ENCODE peak calls at places on chromosomes 3 and 15, in eight cellular contexts. One of them, this sample, is unnamed.

GRCh38 chr3:138381950-138382715 is 33.8 kb downstream of the MRAS start:
- DNase-seq in nephron progenitor cell: no peak
- DNase-seq in T-helper 9 cell: no peak
- DNase-seq in Caco-2: peak; percentile 25
- DNase-seq in iris pigment epithelial cell: peak; percentile 69
- DNase-seq in NCI-H1092 treated with DMSO at 0.1 percent for 48 hours: no peak
- DNase-seq in endothelial cell: no peak
- DNase-seq in C1 segment of cervical spinal cord: peak; percentile 75
- DNase-seq in this sample: peak; percentile 68

GRCh38 chr3:63413523-63413922 is 135.4 kb downstream of the SYNPR start:
- DNase-seq in endothelial cell: no peak
- DNase-seq in iris pigment epithelial cell: no peak
- DNase-seq in T-helper 9 cell: no peak
- DNase-seq in NCI-H1092 treated with DMSO at 0.1 percent for 48 hours: no peak
- DNase-seq in nephron progenitor cell: no peak
- DNase-seq in C1 segment of cervical spinal cord: no peak
- DNase-seq in Caco-2: no peak
- DNase-seq in this sample: no peak

GRCh38 chr3:184663756-184664155 is 48.1 kb downstream of the MAGEF1 start:
- DNase-seq in C1 segment of cervical spinal cord: no peak
- DNase-seq in Caco-2: no peak
- DNase-seq in NCI-H1092 treated with DMSO at 0.1 percent for 48 hours: no peak
- DNase-seq in nephron progenitor cell: no peak
- DNase-seq in iris pigment epithelial cell: no peak
- DNase-seq in endothelial cell: no peak
- DNase-seq in T-helper 9 cell: no peak
- DNase-seq in this sample: no peak

GRCh38 chr15:66879968-66880367 is 177.9 kb downstream of the SMAD6 start:
- DNase-seq in T-helper 9 cell: no peak
- DNase-seq in Caco-2: no peak
- DNase-seq in nephron progenitor cell: no peak
- DNase-seq in C1 segment of cervical spinal cord: no peak
- DNase-seq in NCI-H1092 treated with DMSO at 0.1 percent for 48 hours: no peak
- DNase-seq in endothelial cell: no peak
- DNase-seq in iris pigment epithelial cell: no peak
- DNase-seq in this sample: no peak

GRCh38 chr15:98838387-98839259 is 169.0 kb downstream of the PGPEP1L start:
- DNase-seq in T-helper 9 cell: no peak
- DNase-seq in iris pigment epithelial cell: no peak
- DNase-seq in NCI-H1092 treated with DMSO at 0.1 percent for 48 hours: no peak
- DNase-seq in nephron progenitor cell: peak; percentile 15
- DNase-seq in C1 segment of cervical spinal cord: no peak
- DNase-seq in endothelial cell: no peak
- DNase-seq in Caco-2: no peak
- DNase-seq in this sample: no peak

GRCh38 chr15:35705030-35705884 is 159.3 kb upstream of the DPH6 start:
- DNase-seq in C1 segment of cervical spinal cord: no peak
- DNase-seq in endothelial cell: no peak
- DNase-seq in Caco-2: no peak
- DNase-seq in nephron progenitor cell: no peak
- DNase-seq in NCI-H1092 treated with DMSO at 0.1 percent for 48 hours: no peak
- DNase-seq in T-helper 9 cell: no peak
- DNase-seq in iris pigment epithelial cell: no peak
- DNase-seq in this sample: peak; percentile 22

GRCh38 chr3:37221407-37221806 is 47.0 kb upstream of the LRRFIP2 start:
- DNase-seq in T-helper 9 cell: no peak
- DNase-seq in C1 segment of cervical spinal cord: no peak
- DNase-seq in nephron progenitor cell: no peak
- DNase-seq in iris pigment epithelial cell: peak; percentile 89
- DNase-seq in NCI-H1092 treated with DMSO at 0.1 percent for 48 hours: no peak
- DNase-seq in endothelial cell: no peak
- DNase-seq in Caco-2: peak; percentile 67
- DNase-seq in this sample: peak; percentile 56

GRCh38 chr3:139301183-139301582 is 42.6 kb upstream of the MRPS22 start:
- DNase-seq in T-helper 9 cell: no peak
- DNase-seq in Caco-2: no peak
- DNase-seq in iris pigment epithelial cell: peak; percentile 55
- DNase-seq in C1 segment of cervical spinal cord: no peak
- DNase-seq in endothelial cell: no peak
- DNase-seq in NCI-H1092 treated with DMSO at 0.1 percent for 48 hours: no peak
- DNase-seq in nephron progenitor cell: no peak
- DNase-seq in this sample: peak; percentile 50

GRCh38 chr15:90060797-90061196 is 41.5 kb downstream of the IDH2 start:
- DNase-seq in nephron progenitor cell: no peak
- DNase-seq in T-helper 9 cell: no peak
- DNase-seq in endothelial cell: no peak
- DNase-seq in C1 segment of cervical spinal cord: no peak
- DNase-seq in Caco-2: no peak
- DNase-seq in NCI-H1092 treated with DMSO at 0.1 percent for 48 hours: no peak
- DNase-seq in iris pigment epithelial cell: peak; percentile 37
- DNase-seq in this sample: no peak

GRCh38 chr3:34777361-34777760 is 862.0 kb upstream of the ARPP21 start:
- DNase-seq in NCI-H1092 treated with DMSO at 0.1 percent for 48 hours: no peak
- DNase-seq in C1 segment of cervical spinal cord: no peak
- DNase-seq in Caco-2: no peak
- DNase-seq in iris pigment epithelial cell: no peak
- DNase-seq in nephron progenitor cell: no peak
- DNase-seq in T-helper 9 cell: no peak
- DNase-seq in endothelial cell: no peak
- DNase-seq in this sample: no peak

GRCh38 chr15:74653426-74654082 is 37.9 kb downstream of the CLK3 start:
- DNase-seq in Caco-2: no peak
- DNase-seq in C1 segment of cervical spinal cord: no peak
- DNase-seq in NCI-H1092 treated with DMSO at 0.1 percent for 48 hours: no peak
- DNase-seq in T-helper 9 cell: no peak
- DNase-seq in endothelial cell: no peak
- DNase-seq in iris pigment epithelial cell: peak; percentile 72
- DNase-seq in nephron progenitor cell: no peak
- DNase-seq in this sample: peak; percentile 82

GRCh38 chr15:35491999-35492398 is 54.0 kb downstream of the DPH6 start:
- DNase-seq in endothelial cell: no peak
- DNase-seq in Caco-2: no peak
- DNase-seq in C1 segment of cervical spinal cord: no peak
- DNase-seq in NCI-H1092 treated with DMSO at 0.1 percent for 48 hours: no peak
- DNase-seq in nephron progenitor cell: no peak
- DNase-seq in iris pigment epithelial cell: no peak
- DNase-seq in T-helper 9 cell: no peak
- DNase-seq in this sample: no peak

GRCh38 chr3:117278424-117279190 is 569.0 kb downstream of the TUSC7 start:
- DNase-seq in nephron progenitor cell: peak; percentile 18
- DNase-seq in iris pigment epithelial cell: peak; percentile 1
- DNase-seq in NCI-H1092 treated with DMSO at 0.1 percent for 48 hours: peak; percentile 78
- DNase-seq in T-helper 9 cell: no peak
- DNase-seq in endothelial cell: no peak
- DNase-seq in C1 segment of cervical spinal cord: no peak
- DNase-seq in Caco-2: peak; percentile 40
- DNase-seq in this sample: peak; percentile 9

GRCh38 chr15:70741107-70741511 is 22.2 kb downstream of the UACA start:
- DNase-seq in iris pigment epithelial cell: peak; percentile 95
- DNase-seq in Caco-2: no peak
- DNase-seq in NCI-H1092 treated with DMSO at 0.1 percent for 48 hours: no peak
- DNase-seq in T-helper 9 cell: no peak
- DNase-seq in C1 segment of cervical spinal cord: no peak
- DNase-seq in endothelial cell: no peak
- DNase-seq in nephron progenitor cell: no peak
- DNase-seq in this sample: peak; percentile 88

GRCh38 chr3:50239649-50240048 is 3.6 kb downstream of the GNAI2 start:
- DNase-seq in nephron progenitor cell: no peak
- DNase-seq in endothelial cell: no peak
- DNase-seq in Caco-2: no peak
- DNase-seq in T-helper 9 cell: no peak
- DNase-seq in iris pigment epithelial cell: no peak
- DNase-seq in NCI-H1092 treated with DMSO at 0.1 percent for 48 hours: no peak
- DNase-seq in C1 segment of cervical spinal cord: no peak
- DNase-seq in this sample: no peak

GRCh38 chr3:137764001-137764433 is at the start of gene SOX14:
- DNase-seq in endothelial cell: peak; percentile 75
- DNase-seq in Caco-2: peak; percentile 82
- DNase-seq in nephron progenitor cell: peak; percentile 64
- DNase-seq in NCI-H1092 treated with DMSO at 0.1 percent for 48 hours: no peak
- DNase-seq in C1 segment of cervical spinal cord: no peak
- DNase-seq in T-helper 9 cell: no peak
- DNase-seq in iris pigment epithelial cell: no peak
- DNase-seq in this sample: no peak

GRCh38 chr15:69535101-69535638 is 82.6 kb downstream of the RPLP1 start:
- DNase-seq in Caco-2: no peak
- DNase-seq in nephron progenitor cell: no peak
- DNase-seq in endothelial cell: no peak
- DNase-seq in C1 segment of cervical spinal cord: no peak
- DNase-seq in NCI-H1092 treated with DMSO at 0.1 percent for 48 hours: no peak
- DNase-seq in iris pigment epithelial cell: peak; percentile 66
- DNase-seq in T-helper 9 cell: no peak
- DNase-seq in this sample: peak; percentile 16

GRCh38 chr3:51789437-51789836 is 10.4 kb upstream of the IQCF6 start:
- DNase-seq in NCI-H1092 treated with DMSO at 0.1 percent for 48 hours: no peak
- DNase-seq in Caco-2: no peak
- DNase-seq in C1 segment of cervical spinal cord: no peak
- DNase-seq in iris pigment epithelial cell: no peak
- DNase-seq in endothelial cell: no peak
- DNase-seq in nephron progenitor cell: no peak
- DNase-seq in T-helper 9 cell: no peak
- DNase-seq in this sample: no peak

GRCh38 chr3:140903196-140903595 is 38.4 kb upstream of the SLC25A36 start:
- DNase-seq in T-helper 9 cell: no peak
- DNase-seq in Caco-2: no peak
- DNase-seq in C1 segment of cervical spinal cord: no peak
- DNase-seq in iris pigment epithelial cell: no peak
- DNase-seq in endothelial cell: no peak
- DNase-seq in NCI-H1092 treated with DMSO at 0.1 percent for 48 hours: no peak
- DNase-seq in nephron progenitor cell: no peak
- DNase-seq in this sample: no peak

GRCh38 chr3:73719413-73719831 is 94.7 kb upstream of the PDZRN3 start:
- DNase-seq in Caco-2: no peak
- DNase-seq in iris pigment epithelial cell: peak; percentile 32
- DNase-seq in NCI-H1092 treated with DMSO at 0.1 percent for 48 hours: no peak
- DNase-seq in nephron progenitor cell: no peak
- DNase-seq in C1 segment of cervical spinal cord: no peak
- DNase-seq in endothelial cell: no peak
- DNase-seq in T-helper 9 cell: no peak
- DNase-seq in this sample: peak; percentile 88

GRCh38 chr15:66621491-66622467 is 56.0 kb upstream of the LCTL start:
- DNase-seq in C1 segment of cervical spinal cord: no peak
- DNase-seq in Caco-2: no peak
- DNase-seq in iris pigment epithelial cell: peak; percentile 36
- DNase-seq in endothelial cell: no peak
- DNase-seq in nephron progenitor cell: peak; percentile 38
- DNase-seq in T-helper 9 cell: no peak
- DNase-seq in NCI-H1092 treated with DMSO at 0.1 percent for 48 hours: no peak
- DNase-seq in this sample: no peak

GRCh38 chr3:46960081-46960701 is 16.4 kb downstream of the CCDC12 start:
- DNase-seq in iris pigment epithelial cell: peak; percentile 82
- DNase-seq in NCI-H1092 treated with DMSO at 0.1 percent for 48 hours: no peak
- DNase-seq in nephron progenitor cell: no peak
- DNase-seq in Caco-2: no peak
- DNase-seq in endothelial cell: peak; percentile 26
- DNase-seq in T-helper 9 cell: no peak
- DNase-seq in C1 segment of cervical spinal cord: no peak
- DNase-seq in this sample: peak; percentile 63

GRCh38 chr15:78325092-78325843 is 14.9 kb upstream of the CRABP1 start:
- DNase-seq in T-helper 9 cell: no peak
- DNase-seq in C1 segment of cervical spinal cord: no peak
- DNase-seq in iris pigment epithelial cell: peak; percentile 48
- DNase-seq in Caco-2: peak; percentile 65
- DNase-seq in endothelial cell: no peak
- DNase-seq in NCI-H1092 treated with DMSO at 0.1 percent for 48 hours: no peak
- DNase-seq in nephron progenitor cell: no peak
- DNase-seq in this sample: no peak

GRCh38 chr3:100001083-100001482 is 113.2 kb downstream of the FILIP1L start:
- DNase-seq in C1 segment of cervical spinal cord: no peak
- DNase-seq in iris pigment epithelial cell: no peak
- DNase-seq in Caco-2: no peak
- DNase-seq in endothelial cell: no peak
- DNase-seq in NCI-H1092 treated with DMSO at 0.1 percent for 48 hours: no peak
- DNase-seq in T-helper 9 cell: no peak
- DNase-seq in nephron progenitor cell: no peak
- DNase-seq in this sample: no peak

GRCh38 chr3:130935761-130936160 is 41.9 kb downstream of the ATP2C1 start:
- DNase-seq in nephron progenitor cell: no peak
- DNase-seq in iris pigment epithelial cell: peak; percentile 89
- DNase-seq in Caco-2: no peak
- DNase-seq in T-helper 9 cell: no peak
- DNase-seq in NCI-H1092 treated with DMSO at 0.1 percent for 48 hours: no peak
- DNase-seq in endothelial cell: no peak
- DNase-seq in C1 segment of cervical spinal cord: no peak
- DNase-seq in this sample: peak; percentile 63

GRCh38 chr3:166570136-166570535 is 732.9 kb upstream of the BCHE start:
- DNase-seq in NCI-H1092 treated with DMSO at 0.1 percent for 48 hours: no peak
- DNase-seq in Caco-2: no peak
- DNase-seq in C1 segment of cervical spinal cord: no peak
- DNase-seq in iris pigment epithelial cell: no peak
- DNase-seq in nephron progenitor cell: no peak
- DNase-seq in endothelial cell: no peak
- DNase-seq in T-helper 9 cell: no peak
- DNase-seq in this sample: no peak